ENCODE peak calls at places on chromosomes 11 and 22, in ten cellular contexts. One of them, this sample, is unnamed.

GRCh38 chr11:122902951-122903350 is 20.4 kb downstream of the JHY start:
- DNase-seq in GM12878: no peak
- DNase-seq in tibial nerve: no peak
- DNase-seq in stomach: no peak
- DNase-seq in neural progenitor cell: no peak
- DNase-seq in Peyer's patch: no peak
- DNase-seq in body of pancreas: no peak
- DNase-seq in kidney: no peak
- DNase-seq in heart right ventricle: no peak
- DNase-seq in CD8-positive, alpha-beta T cell: no peak
- DNase-seq in this sample: no peak

GRCh38 chr11:125285844-125286243 is 121.3 kb downstream of the PKNOX2 start:
- DNase-seq in kidney: peak; percentile 30
- DNase-seq in GM12878: no peak
- DNase-seq in body of pancreas: peak; percentile 43
- DNase-seq in heart right ventricle: no peak
- DNase-seq in stomach: no peak
- DNase-seq in tibial nerve: no peak
- DNase-seq in neural progenitor cell: no peak
- DNase-seq in CD8-positive, alpha-beta T cell: no peak
- DNase-seq in Peyer's patch: no peak
- DNase-seq in this sample: no peak

GRCh38 chr22:50326959-50327710 is at the start of gene DENND6B:
- DNase-seq in GM12878: no peak
- DNase-seq in body of pancreas: peak; percentile 89
- DNase-seq in heart right ventricle: peak; percentile 73
- DNase-seq in kidney: peak; percentile 93
- DNase-seq in neural progenitor cell: peak; percentile 96
- DNase-seq in CD8-positive, alpha-beta T cell: peak; percentile 61
- DNase-seq in stomach: peak; percentile 87
- DNase-seq in tibial nerve: peak; percentile 68
- DNase-seq in Peyer's patch: peak; percentile 73
- DNase-seq in this sample: peak; percentile 84

GRCh38 chr11:69035959-69036340 is 12.8 kb upstream of the TPCN2 start:
- DNase-seq in CD8-positive, alpha-beta T cell: no peak
- DNase-seq in tibial nerve: no peak
- DNase-seq in body of pancreas: no peak
- DNase-seq in stomach: no peak
- DNase-seq in kidney: peak; percentile 92
- DNase-seq in GM12878: no peak
- DNase-seq in Peyer's patch: no peak
- DNase-seq in neural progenitor cell: no peak
- DNase-seq in heart right ventricle: no peak
- DNase-seq in this sample: no peak

GRCh38 chr11:73384871-73385692 is 8.9 kb downstream of the RELT start:
- DNase-seq in tibial nerve: no peak
- DNase-seq in stomach: peak; percentile 49
- DNase-seq in GM12878: peak; percentile 69
- DNase-seq in kidney: peak; percentile 81
- DNase-seq in CD8-positive, alpha-beta T cell: no peak
- DNase-seq in neural progenitor cell: no peak
- DNase-seq in Peyer's patch: peak; percentile 88
- DNase-seq in heart right ventricle: peak; percentile 76
- DNase-seq in body of pancreas: peak; percentile 24
- DNase-seq in this sample: peak; percentile 78

GRCh38 chr22:21643533-21644357 is 1.6 kb downstream of the SDF2L1 start:
- DNase-seq in GM12878: no peak
- DNase-seq in tibial nerve: no peak
- DNase-seq in neural progenitor cell: no peak
- DNase-seq in stomach: no peak
- DNase-seq in kidney: no peak
- DNase-seq in body of pancreas: peak; percentile 24
- DNase-seq in Peyer's patch: no peak
- DNase-seq in CD8-positive, alpha-beta T cell: no peak
- DNase-seq in heart right ventricle: no peak
- DNase-seq in this sample: no peak

GRCh38 chr11:947744-948143 is 22.1 kb downstream of the AP2A2 start:
- DNase-seq in CD8-positive, alpha-beta T cell: no peak
- DNase-seq in body of pancreas: no peak
- DNase-seq in GM12878: no peak
- DNase-seq in Peyer's patch: no peak
- DNase-seq in tibial nerve: no peak
- DNase-seq in stomach: no peak
- DNase-seq in heart right ventricle: no peak
- DNase-seq in kidney: no peak
- DNase-seq in neural progenitor cell: no peak
- DNase-seq in this sample: no peak

GRCh38 chr11:29019960-29020683 is 911.9 kb downstream of the METTL15 start:
- DNase-seq in CD8-positive, alpha-beta T cell: no peak
- DNase-seq in heart right ventricle: no peak
- DNase-seq in neural progenitor cell: peak; percentile 53
- DNase-seq in stomach: no peak
- DNase-seq in Peyer's patch: no peak
- DNase-seq in body of pancreas: peak; percentile 15
- DNase-seq in kidney: no peak
- DNase-seq in tibial nerve: no peak
- DNase-seq in GM12878: no peak
- DNase-seq in this sample: no peak

GRCh38 chr11:46291441-46292143 is 14.1 kb downstream of the CREB3L1 start:
- DNase-seq in CD8-positive, alpha-beta T cell: no peak
- DNase-seq in Peyer's patch: no peak
- DNase-seq in body of pancreas: no peak
- DNase-seq in tibial nerve: no peak
- DNase-seq in stomach: peak; percentile 50
- DNase-seq in heart right ventricle: peak; percentile 28
- DNase-seq in GM12878: no peak
- DNase-seq in neural progenitor cell: no peak
- DNase-seq in kidney: peak; percentile 77
- DNase-seq in this sample: no peak

GRCh38 chr22:24500251-24500820 is 5.2 kb downstream of the UPB1 start:
- DNase-seq in stomach: no peak
- DNase-seq in neural progenitor cell: peak; percentile 57
- DNase-seq in GM12878: no peak
- DNase-seq in heart right ventricle: no peak
- DNase-seq in CD8-positive, alpha-beta T cell: no peak
- DNase-seq in tibial nerve: no peak
- DNase-seq in kidney: peak; percentile 45
- DNase-seq in Peyer's patch: no peak
- DNase-seq in body of pancreas: no peak
- DNase-seq in this sample: peak; percentile 86

GRCh38 chr11:67255864-67256263 is 10.4 kb upstream of the GRK2 start:
- DNase-seq in kidney: peak; percentile 55
- DNase-seq in heart right ventricle: no peak
- DNase-seq in tibial nerve: no peak
- DNase-seq in Peyer's patch: no peak
- DNase-seq in stomach: no peak
- DNase-seq in GM12878: no peak
- DNase-seq in neural progenitor cell: no peak
- DNase-seq in CD8-positive, alpha-beta T cell: no peak
- DNase-seq in body of pancreas: no peak
- DNase-seq in this sample: no peak

GRCh38 chr11:95100191-95100648 is 10.6 kb downstream of the ENDOD1 start:
- DNase-seq in body of pancreas: no peak
- DNase-seq in CD8-positive, alpha-beta T cell: no peak
- DNase-seq in GM12878: no peak
- DNase-seq in Peyer's patch: no peak
- DNase-seq in tibial nerve: no peak
- DNase-seq in stomach: no peak
- DNase-seq in kidney: no peak
- DNase-seq in heart right ventricle: no peak
- DNase-seq in neural progenitor cell: no peak
- DNase-seq in this sample: no peak

GRCh38 chr11:80638296-80638695 is 1197.5 kb upstream of the TENM4 start:
- DNase-seq in neural progenitor cell: no peak
- DNase-seq in kidney: no peak
- DNase-seq in tibial nerve: no peak
- DNase-seq in Peyer's patch: no peak
- DNase-seq in body of pancreas: no peak
- DNase-seq in heart right ventricle: no peak
- DNase-seq in GM12878: no peak
- DNase-seq in CD8-positive, alpha-beta T cell: no peak
- DNase-seq in stomach: no peak
- DNase-seq in this sample: no peak

DNA sequence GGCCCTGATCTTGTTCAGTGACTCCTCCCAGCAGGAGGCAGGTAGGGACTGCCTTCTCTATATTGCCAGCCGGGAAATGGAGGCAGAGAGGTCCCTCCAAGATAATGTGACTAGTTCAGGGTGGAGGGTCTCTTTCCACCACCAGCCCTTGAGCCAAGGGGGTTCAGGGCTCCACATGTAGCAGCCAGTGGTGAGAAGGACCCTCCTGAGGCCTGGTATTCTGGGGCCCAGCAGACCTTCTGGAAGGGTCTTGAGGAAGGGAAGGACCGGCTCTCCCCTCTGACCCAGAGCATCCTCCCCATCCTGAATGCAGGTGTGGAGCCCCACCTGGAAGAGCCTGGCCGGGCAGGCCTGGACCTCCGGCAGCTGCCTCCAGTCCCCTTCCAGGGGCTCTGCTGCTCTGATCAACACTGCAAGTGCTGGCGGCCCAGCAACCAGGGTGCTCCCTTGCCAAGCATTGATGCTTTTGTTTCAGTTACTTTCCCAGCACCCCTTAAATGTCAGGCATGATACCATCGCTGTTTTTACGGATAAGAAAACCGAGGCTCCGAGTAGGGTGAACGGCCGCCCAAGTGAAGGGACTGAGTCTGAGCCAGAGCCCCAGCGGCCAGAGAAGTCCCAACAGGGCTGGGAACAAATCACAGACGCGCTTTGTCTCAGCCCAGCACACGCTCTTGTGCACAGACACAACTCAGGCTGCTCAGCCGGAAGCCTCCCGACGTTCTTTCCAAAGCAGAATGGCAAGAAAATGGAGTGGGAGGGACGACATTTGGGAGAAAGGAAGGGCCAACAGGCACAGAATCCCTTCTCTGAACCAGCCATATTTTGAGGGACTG is 38.8 kb downstream of the DKK3 start:
- DNase-seq in neural progenitor cell: no peak
- DNase-seq in tibial nerve: no peak
- DNase-seq in stomach: peak; percentile 23
- DNase-seq in Peyer's patch: no peak
- DNase-seq in body of pancreas: no peak
- DNase-seq in CD8-positive, alpha-beta T cell: no peak
- DNase-seq in heart right ventricle: peak; percentile 18
- DNase-seq in GM12878: no peak
- DNase-seq in kidney: no peak
- DNase-seq in this sample: no peak
- H3K4me1 ChIP-seq in neural progenitor cell: peaks cover 22% of the 10 kb centered on the region
- H3K4me1 ChIP-seq in tibial nerve: peaks cover 49% of the 10 kb centered on the region
- H3K4me1 ChIP-seq in stomach: peaks cover 37% of the 10 kb centered on the region
- H3K4me1 ChIP-seq in Peyer's patch: no peaks in the 10 kb centered on the region
- H3K4me1 ChIP-seq in body of pancreas: peaks cover 16% of the 10 kb centered on the region
- H3K4me1 ChIP-seq in CD8-positive, alpha-beta T cell: no peaks in the 10 kb centered on the region
- H3K4me1 ChIP-seq in heart right ventricle: peaks cover 43% of the 10 kb centered on the region
- H3K4me1 ChIP-seq in GM12878: no peaks in the 10 kb centered on the region
- H3K4me1 ChIP-seq in kidney: peaks cover 10% of the 10 kb centered on the region
- H3K4me1 ChIP-seq in this sample: no peaks in the 10 kb centered on the region

DNA sequence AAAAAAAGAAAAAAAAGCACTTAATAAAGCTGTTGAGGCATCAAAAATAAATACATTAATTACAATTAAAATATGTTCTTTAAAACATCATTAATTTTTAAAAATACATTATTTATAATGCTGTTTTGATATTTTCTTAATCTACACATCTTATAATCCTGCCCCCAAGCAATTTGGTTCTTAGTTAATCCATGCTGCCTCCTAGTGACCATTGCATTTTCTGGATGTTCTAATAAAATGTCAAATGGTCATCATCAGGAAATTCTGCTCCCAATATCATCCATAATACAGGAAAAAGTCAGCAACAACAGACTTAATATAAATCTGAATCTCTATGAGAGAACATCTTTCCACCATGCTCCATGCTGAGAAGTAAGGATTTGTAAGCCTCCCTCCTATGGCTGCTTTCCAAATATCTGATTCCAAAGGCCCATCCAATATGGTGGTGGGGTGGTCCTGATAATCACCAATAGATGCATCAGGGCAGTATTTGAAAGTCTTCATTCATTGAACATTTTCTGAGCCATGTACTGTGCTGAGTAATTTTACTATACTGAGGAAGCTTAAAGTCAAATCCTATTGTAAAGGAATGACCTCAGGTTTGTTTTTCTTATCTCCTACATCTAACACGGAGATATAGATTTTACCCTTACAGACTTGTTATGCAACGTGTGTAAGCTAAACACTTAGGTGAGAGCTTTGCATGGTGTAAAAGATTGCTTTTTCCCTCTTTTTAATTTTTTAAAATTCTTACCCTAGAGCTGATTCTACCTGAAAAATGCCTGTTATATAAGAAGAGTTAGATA is 124.7 kb upstream of the BMAL1 start:
- DNase-seq in heart right ventricle: no peak
- DNase-seq in Peyer's patch: no peak
- DNase-seq in neural progenitor cell: peak; percentile 33
- DNase-seq in tibial nerve: no peak
- DNase-seq in body of pancreas: no peak
- DNase-seq in CD8-positive, alpha-beta T cell: no peak
- DNase-seq in GM12878: no peak
- DNase-seq in kidney: no peak
- DNase-seq in stomach: no peak
- DNase-seq in this sample: no peak
- TF ChIP-seq CTCF in heart right ventricle: peak; percentile 53
- TF ChIP-seq CTCF in Peyer's patch: peak; percentile 64
- TF ChIP-seq CTCF in neural progenitor cell: peak; percentile 70
- TF ChIP-seq CTCF in tibial nerve: no peak
- TF ChIP-seq CTCF in body of pancreas: peak; percentile 63
- TF ChIP-seq CTCF in CD8-positive, alpha-beta T cell: no peak
- TF ChIP-seq CTCF in GM12878: peak; percentile 54
- TF ChIP-seq CTCF in kidney: peak; percentile 50
- TF ChIP-seq CTCF in stomach: no peak
- TF ChIP-seq CTCF in this sample: peak; percentile 50

DNA sequence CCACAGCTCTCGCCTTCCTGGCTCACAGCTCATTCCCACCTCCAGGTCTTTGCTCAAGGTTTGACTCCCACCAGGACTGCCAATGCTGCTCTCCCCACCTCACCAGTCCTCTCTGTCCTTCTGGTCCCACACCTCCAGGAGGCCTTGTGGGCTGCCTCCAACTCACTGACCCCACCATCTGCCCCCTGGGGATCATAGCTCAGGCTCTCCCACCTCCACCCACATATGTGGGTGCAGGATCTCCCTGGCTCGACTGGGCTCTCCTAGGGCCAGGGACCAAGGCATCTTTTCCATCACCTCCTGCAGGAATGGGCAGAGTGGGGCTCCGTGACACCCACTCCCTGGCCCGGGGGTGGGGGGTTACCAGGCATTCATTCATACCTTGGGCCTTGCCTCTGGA is 13.8 kb upstream of the SSTR3 start:
- DNase-seq in GM12878: no peak
- DNase-seq in tibial nerve: no peak
- DNase-seq in body of pancreas: no peak
- DNase-seq in neural progenitor cell: no peak
- DNase-seq in stomach: no peak
- DNase-seq in heart right ventricle: no peak
- DNase-seq in CD8-positive, alpha-beta T cell: no peak
- DNase-seq in kidney: no peak
- DNase-seq in Peyer's patch: no peak
- DNase-seq in this sample: no peak
- H3K4me1 ChIP-seq in GM12878: peaks cover 70% of the 10 kb centered on the region
- H3K4me1 ChIP-seq in tibial nerve: no peaks in the 10 kb centered on the region
- H3K4me1 ChIP-seq in body of pancreas: peaks cover 14% of the 10 kb centered on the region
- H3K4me1 ChIP-seq in neural progenitor cell: no peaks in the 10 kb centered on the region
- H3K4me1 ChIP-seq in stomach: peaks cover 14% of the 10 kb centered on the region
- H3K4me1 ChIP-seq in heart right ventricle: peaks cover 69% of the 10 kb centered on the region
- H3K4me1 ChIP-seq in CD8-positive, alpha-beta T cell: peaks cover 93% of the 10 kb centered on the region
- H3K4me1 ChIP-seq in kidney: no peaks in the 10 kb centered on the region
- H3K4me1 ChIP-seq in Peyer's patch: peaks cover 58% of the 10 kb centered on the region
- H3K4me1 ChIP-seq in this sample: no peaks in the 10 kb centered on the region

GRCh38 chr22:41933411-41934177 is 7.0 kb upstream of the TNFRSF13C start:
- DNase-seq in stomach: no peak
- DNase-seq in Peyer's patch: peak; percentile 76
- DNase-seq in body of pancreas: no peak
- DNase-seq in CD8-positive, alpha-beta T cell: no peak
- DNase-seq in heart right ventricle: no peak
- DNase-seq in neural progenitor cell: no peak
- DNase-seq in tibial nerve: no peak
- DNase-seq in kidney: no peak
- DNase-seq in GM12878: no peak
- DNase-seq in this sample: no peak
- TF ChIP-seq CTCF in stomach: no peak
- TF ChIP-seq CTCF in Peyer's patch: no peak
- TF ChIP-seq CTCF in body of pancreas: no peak
- TF ChIP-seq CTCF in CD8-positive, alpha-beta T cell: no peak
- TF ChIP-seq CTCF in heart right ventricle: no peak
- TF ChIP-seq CTCF in neural progenitor cell: no peak
- TF ChIP-seq CTCF in tibial nerve: no peak
- TF ChIP-seq CTCF in kidney: no peak
- TF ChIP-seq CTCF in GM12878: no peak
- TF ChIP-seq CTCF in this sample: no peak

This sample was measured in right lobe of liver.